ENCODE peak calls at places on chromosome 17, in seven cellular contexts. F, S, Q, I, O, L and D are unnamed samples.

GRCh38 chr17:50269477-50270429 is 4.5 kb upstream of the TMEM92 start:
- DNase-seq in I (peak), Q (peak), O (peak), L (peak), S (peak), F (peak), D (peak)

GRCh38 chr17:61713035-61713434 is 122.0 kb upstream of the NACA2 start:
- DNase-seq in F (no peak), L (no peak), I (no peak), Q (no peak), O (no peak), S (no peak), D (no peak)

GRCh38 chr17:48570325-48571023 is 7.7 kb downstream of the HOXB4 start:
- DNase-seq in Q (no peak), F (no peak), L (no peak), I (no peak), O (no peak), S (no peak), D (no peak)

GRCh38 chr17:36827056-36827455 is 110.2 kb upstream of the LHX1 start:
- DNase-seq in S (no peak), O (no peak), Q (no peak), I (no peak), F (no peak), L (peak), D (no peak)

GRCh38 chr17:65696739-65697394 is 135.4 kb upstream of the AXIN2 start:
- DNase-seq in S (no peak), I (peak), L (no peak), O (peak), F (no peak), Q (no peak), D (no peak)

GRCh38 chr17:65785109-65785508 is 223.7 kb upstream of the AXIN2 start:
- DNase-seq in Q (peak), I (peak), F (no peak), L (no peak), S (peak), O (peak), D (peak)

GRCh38 chr17:17096438-17097178 is 54.4 kb downstream of the MPRIP start:
- DNase-seq in Q (no peak), I (peak), O (peak), S (peak), L (no peak), F (no peak), D (no peak)

GRCh38 chr17:67441052-67441738 is 64.1 kb downstream of the PITPNC1 start:
- DNase-seq in O (peak), F (no peak), Q (peak), S (peak), I (peak), L (no peak), D (peak)

GRCh38 chr17:75019146-75019545 is 6.7 kb downstream of the MRPL58 start:
- DNase-seq in S (no peak), I (no peak), O (no peak), F (no peak), L (no peak), Q (no peak), D (no peak)

GRCh38 chr17:50564916-50565315 is 4.4 kb downstream of the CACNA1G start:
- DNase-seq in I (peak), F (peak), S (peak), L (no peak), Q (no peak), O (peak), D (no peak)

GRCh38 chr17:76556759-76557367 is 17.0 kb downstream of the PRCD start:
- DNase-seq in O (no peak), Q (no peak), L (no peak), F (no peak), I (peak), S (peak), D (no peak)

GRCh38 chr17:74119960-74120359 is 83.5 kb upstream of the RPL38 start:
- DNase-seq in L (no peak), S (no peak), F (no peak), I (no peak), Q (no peak), O (no peak), D (no peak)

GRCh38 chr17:67725232-67726206 is 7.8 kb downstream of the NOL11 start:
- DNase-seq in S (no peak), L (no peak), F (no peak), Q (no peak), I (no peak), O (no peak), D (no peak)

GRCh38 chr17:9531080-9531479 is 44.5 kb downstream of the STX8 start:
- DNase-seq in L (no peak), O (no peak), I (peak), Q (no peak), S (no peak), F (no peak), D (no peak)

GRCh38 chr17:9532715-9533114 is 42.9 kb downstream of the STX8 start:
- DNase-seq in S (no peak), I (no peak), L (no peak), F (no peak), O (no peak), Q (no peak), D (no peak)

DNA sequence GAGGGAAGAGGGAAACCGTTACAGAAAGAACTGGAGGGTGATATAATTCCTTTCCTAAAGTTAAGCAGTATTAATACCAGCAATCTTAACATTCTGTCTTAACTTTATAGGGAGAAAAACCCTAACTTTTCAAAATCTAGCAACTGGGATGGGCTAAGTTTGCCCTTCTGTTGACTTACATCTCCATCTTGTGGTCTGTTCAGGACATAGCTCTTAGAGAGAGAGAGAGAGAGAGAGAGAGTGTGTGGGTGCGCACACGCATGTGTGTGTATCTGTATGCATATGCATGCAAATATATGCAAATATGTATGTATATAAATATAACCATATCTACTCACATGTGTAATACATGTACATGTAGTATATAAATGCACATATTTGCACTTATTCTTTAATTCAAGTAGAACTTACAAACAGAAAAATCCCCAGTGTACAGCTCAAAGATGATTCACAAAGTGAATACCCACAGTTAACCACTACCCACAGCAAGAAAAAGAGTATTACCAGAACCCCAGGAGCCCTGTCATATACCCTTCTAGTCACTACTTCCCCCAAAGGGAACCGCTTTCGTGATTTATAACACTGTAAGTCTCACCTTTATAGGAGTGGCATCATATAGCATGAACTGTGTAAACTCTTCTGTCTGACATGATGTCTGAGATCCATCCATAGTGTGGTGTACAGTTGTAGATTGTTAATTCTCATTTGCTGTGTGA is 46.4 kb downstream of the STX8 start:
- DNase-seq in S (peak), O (peak), F (no peak), L (no peak), I (peak), Q (peak), D (peak)
- TF ChIP-seq CTCF in S (peak), O (peak), F (peak), L (no peak), I (peak), Q (peak), D (peak)

DNA sequence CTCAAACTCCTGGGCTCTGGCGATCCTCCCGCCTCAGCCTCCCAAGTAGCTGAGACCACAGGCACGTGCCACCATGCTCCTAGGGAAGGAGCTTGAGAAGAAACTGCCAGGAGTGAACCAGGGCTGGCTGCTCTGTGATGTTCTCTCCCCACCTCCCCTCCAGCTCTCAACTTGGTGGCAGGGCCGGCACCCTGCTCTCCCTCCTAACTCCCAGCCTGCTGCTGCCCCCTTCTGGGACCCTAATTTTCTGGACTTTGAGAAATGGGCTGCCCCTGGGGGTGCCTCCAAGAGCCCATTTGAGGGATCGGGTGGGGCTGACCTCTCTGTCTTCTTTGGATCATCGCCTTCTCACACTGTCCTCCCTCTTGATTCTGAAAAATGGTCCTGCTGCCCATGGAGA is 14.9 kb upstream of the STAT3 start:
- DNase-seq in Q (no peak), I (no peak), S (no peak), O (no peak), F (no peak), L (peak), D (no peak)
- TF ChIP-seq CTCF in Q (peak), I (peak), S (no peak), O (peak), F (peak), L (no peak), D (no peak)

GRCh38 chr17:81927653-81928496 is at the start of gene MAFG:
- DNase-seq in O (peak), F (peak), I (peak), S (peak), Q (peak), L (peak), D (peak)
- TF ChIP-seq CTCF in O (peak), F (peak), I (peak), S (no peak), Q (peak), L (no peak), D (peak)

DNA sequence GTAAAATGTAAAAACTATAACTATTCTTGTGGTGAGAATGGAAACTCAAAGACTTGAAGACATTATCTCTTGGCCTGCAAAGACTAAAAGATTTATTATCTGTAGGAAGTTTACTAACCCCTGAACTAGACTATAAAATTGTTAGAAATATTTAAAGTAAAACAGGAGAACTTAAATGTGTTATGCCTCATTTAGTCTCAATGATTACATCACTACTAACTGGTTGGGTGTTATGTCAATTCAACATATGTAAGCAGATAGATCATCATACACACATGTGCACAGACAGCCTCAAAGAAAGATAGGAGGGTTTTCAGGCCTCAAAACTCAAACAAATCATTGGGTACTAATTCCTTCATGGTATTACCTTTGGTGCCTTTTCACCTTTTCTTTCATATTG is 7.6 kb downstream of the STX8 start:
- DNase-seq in I (no peak), L (no peak), S (no peak), F (no peak), Q (no peak), O (no peak), D (no peak)
- TF ChIP-seq CTCF in I (no peak), L (no peak), S (no peak), F (no peak), Q (no peak), O (no peak), D (no peak)

GRCh38 chr17:43864161-43864706 is 17.3 kb downstream of the CD300LG start:
- DNase-seq in S (no peak), F (no peak), O (no peak), L (no peak), I (no peak), Q (no peak), D (no peak)
- TF ChIP-seq CTCF in S (no peak), F (no peak), O (no peak), L (no peak), I (no peak), Q (no peak), D (no peak)

DNA sequence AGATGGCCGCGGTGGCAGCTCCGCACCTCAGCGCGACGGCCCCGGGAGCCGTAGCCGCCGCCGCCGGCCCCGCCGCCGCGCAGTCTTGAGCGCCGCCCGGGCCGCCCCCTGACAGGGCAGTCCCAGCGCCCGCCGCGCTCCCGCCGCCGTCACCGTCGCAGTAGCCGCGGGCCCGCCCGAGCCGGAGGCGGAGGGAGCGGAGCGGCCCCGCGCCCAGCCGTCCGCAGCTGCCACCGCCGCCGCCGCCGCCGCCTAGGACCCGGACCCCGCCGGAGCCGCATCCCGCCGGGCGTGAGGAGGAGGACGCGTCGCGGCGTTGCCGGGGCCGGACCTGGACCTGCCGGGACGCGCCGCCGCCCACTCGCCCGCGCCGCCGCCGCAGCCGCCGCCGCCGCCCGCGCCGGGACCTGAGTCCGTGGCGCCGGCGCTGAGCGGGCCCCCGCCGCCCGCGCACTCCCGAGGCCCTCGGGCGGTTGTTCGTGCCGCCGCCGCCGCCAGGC is 263 bp downstream of the TNRC6C start:
- DNase-seq in L (no peak), F (no peak), I (peak), Q (peak), S (no peak), O (no peak), D (peak)
- TF ChIP-seq CTCF in L (no peak), F (no peak), I (no peak), Q (peak), S (no peak), O (no peak), D (no peak)

DNA sequence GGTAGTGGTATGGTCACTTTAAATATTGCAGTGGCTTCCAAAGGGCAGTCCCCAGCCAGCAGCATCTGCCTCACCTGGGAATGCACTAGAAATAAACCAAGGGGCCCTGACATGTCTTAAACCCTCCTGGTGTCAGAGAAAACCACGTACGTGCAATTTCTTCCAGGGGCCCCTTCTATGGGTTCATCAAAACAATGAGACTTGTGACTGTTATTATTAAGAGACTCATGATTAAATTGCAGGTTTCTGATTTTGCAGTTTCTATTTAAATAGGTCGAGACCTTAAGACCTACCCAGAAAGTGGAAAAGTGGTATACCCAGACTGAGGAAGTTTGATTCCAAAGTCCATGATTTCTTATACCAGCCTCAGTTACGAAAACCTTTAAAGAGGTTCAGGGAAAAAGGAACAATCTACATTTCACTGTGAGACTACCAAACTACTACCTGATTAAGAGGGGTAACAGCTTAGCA is 746 bp upstream of the POLG2 start:
- DNase-seq in Q (no peak), I (no peak), S (no peak), F (no peak), O (no peak), L (no peak), D (peak)
- TF ChIP-seq CTCF in Q (peak), I (no peak), S (no peak), F (no peak), O (peak), L (peak), D (peak)

GRCh38 chr17:20010099-20010863 is 1.1 kb downstream of the SPECC1 start:
- DNase-seq in Q (peak), L (peak), S (peak), O (peak), I (peak), F (peak), D (peak)
- TF ChIP-seq CTCF in Q (peak), L (no peak), S (peak), O (peak), I (peak), F (peak), D (peak)

DNA sequence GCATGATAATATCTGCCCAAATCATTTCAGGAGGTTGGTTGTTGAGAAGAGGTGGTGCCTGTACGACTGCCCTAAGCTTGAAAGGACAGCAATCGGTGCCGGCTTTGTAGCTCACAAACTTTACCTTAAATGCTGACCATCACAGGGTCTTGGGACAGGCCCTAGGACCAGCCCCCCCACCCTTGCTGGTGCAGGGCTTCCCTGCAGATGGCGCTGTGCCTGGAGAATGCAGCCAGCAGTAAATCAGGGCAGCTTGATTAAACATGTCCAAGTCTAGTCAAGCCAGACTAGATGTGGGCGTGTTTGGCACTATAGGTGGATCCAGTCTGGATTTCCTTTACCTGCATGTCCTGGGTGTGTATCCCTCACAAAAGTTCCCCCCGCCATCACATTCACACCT is 135.5 kb upstream of the CRHR1 start:
- DNase-seq in F (no peak), Q (no peak), O (no peak), S (peak), I (no peak), L (peak), D (no peak)
- TF ChIP-seq CTCF in F (no peak), Q (no peak), O (peak), S (peak), I (no peak), L (peak), D (no peak)